ENCODE peak calls at places on chromosomes 11 and 22, in nine cellular contexts. One of them, this sample, is unnamed.
A peak's percentile ranks its signal among the peaks of the same experiment; 100 is the strongest.

GRCh38 chr11:76736773-76737495 is 46.2 kb upstream of the TSKU start:
- DNase-seq in HCT116: no peak
- DNase-seq in GM23248: no peak
- DNase-seq in GM23338: no peak
- DNase-seq in neural progenitor cell: no peak
- DNase-seq in MM.1S: no peak
- DNase-seq in PC-3: no peak
- DNase-seq in SK-N-SH: no peak
- DNase-seq in OCI-LY7: no peak
- DNase-seq in this sample: no peak

GRCh38 chr22:35480143-35480542 is 60.5 kb upstream of the RASD2 start:
- DNase-seq in HCT116: no peak
- DNase-seq in GM23248: peak; percentile 71
- DNase-seq in GM23338: no peak
- DNase-seq in neural progenitor cell: no peak
- DNase-seq in MM.1S: no peak
- DNase-seq in PC-3: peak; percentile 9
- DNase-seq in SK-N-SH: no peak
- DNase-seq in OCI-LY7: no peak
- DNase-seq in this sample: no peak

GRCh38 chr11:77882396-77882795 is 61.5 kb downstream of the AAMDC start:
- DNase-seq in HCT116: no peak
- DNase-seq in GM23248: no peak
- DNase-seq in GM23338: no peak
- DNase-seq in neural progenitor cell: no peak
- DNase-seq in MM.1S: no peak
- DNase-seq in PC-3: no peak
- DNase-seq in SK-N-SH: no peak
- DNase-seq in OCI-LY7: no peak
- DNase-seq in this sample: no peak

GRCh38 chr11:68828957-68829356 is 12.8 kb downstream of the CPT1A start:
- DNase-seq in HCT116: no peak
- DNase-seq in GM23248: no peak
- DNase-seq in GM23338: no peak
- DNase-seq in neural progenitor cell: no peak
- DNase-seq in MM.1S: no peak
- DNase-seq in PC-3: no peak
- DNase-seq in SK-N-SH: no peak
- DNase-seq in OCI-LY7: no peak
- DNase-seq in this sample: no peak

GRCh38 chr11:59756845-59757244 is 1.7 kb downstream of the STX3 start:
- DNase-seq in HCT116: peak; percentile 26
- DNase-seq in GM23248: peak; percentile 62
- DNase-seq in GM23338: peak; percentile 16
- DNase-seq in neural progenitor cell: no peak
- DNase-seq in MM.1S: peak; percentile 53
- DNase-seq in PC-3: peak; percentile 93
- DNase-seq in SK-N-SH: no peak
- DNase-seq in OCI-LY7: no peak
- DNase-seq in this sample: peak; percentile 84

GRCh38 chr11:69230856-69231425 is 63.0 kb upstream of the MYEOV start:
- DNase-seq in HCT116: no peak
- DNase-seq in GM23248: no peak
- DNase-seq in GM23338: no peak
- DNase-seq in neural progenitor cell: no peak
- DNase-seq in MM.1S: no peak
- DNase-seq in PC-3: no peak
- DNase-seq in SK-N-SH: no peak
- DNase-seq in OCI-LY7: no peak
- DNase-seq in this sample: no peak

GRCh38 chr11:66912361-66912760 is 45.8 kb downstream of the PC start:
- DNase-seq in HCT116: no peak
- DNase-seq in GM23248: no peak
- DNase-seq in GM23338: peak; percentile 53
- DNase-seq in neural progenitor cell: no peak
- DNase-seq in MM.1S: no peak
- DNase-seq in PC-3: no peak
- DNase-seq in SK-N-SH: no peak
- DNase-seq in OCI-LY7: no peak
- DNase-seq in this sample: no peak

GRCh38 chr22:48919851-48920589 is 907.7 kb downstream of the BRD1 start:
- DNase-seq in HCT116: no peak
- DNase-seq in GM23248: no peak
- DNase-seq in GM23338: no peak
- DNase-seq in neural progenitor cell: no peak
- DNase-seq in MM.1S: no peak
- DNase-seq in PC-3: no peak
- DNase-seq in SK-N-SH: no peak
- DNase-seq in OCI-LY7: no peak
- DNase-seq in this sample: no peak

GRCh38 chr22:38271927-38272372 is 860 bp downstream of the TMEM184B start:
- DNase-seq in HCT116: no peak
- DNase-seq in GM23248: peak; percentile 41
- DNase-seq in GM23338: peak; percentile 75
- DNase-seq in neural progenitor cell: peak; percentile 39
- DNase-seq in MM.1S: peak; percentile 56
- DNase-seq in PC-3: peak; percentile 29
- DNase-seq in SK-N-SH: no peak
- DNase-seq in OCI-LY7: no peak
- DNase-seq in this sample: no peak

GRCh38 chr11:118625976-118626375 is 18.6 kb downstream of the PHLDB1 start:
- DNase-seq in HCT116: no peak
- DNase-seq in GM23248: no peak
- DNase-seq in GM23338: peak; percentile 55
- DNase-seq in neural progenitor cell: peak; percentile 18
- DNase-seq in MM.1S: no peak
- DNase-seq in PC-3: no peak
- DNase-seq in SK-N-SH: peak; percentile 83
- DNase-seq in OCI-LY7: no peak
- DNase-seq in this sample: no peak

DNA sequence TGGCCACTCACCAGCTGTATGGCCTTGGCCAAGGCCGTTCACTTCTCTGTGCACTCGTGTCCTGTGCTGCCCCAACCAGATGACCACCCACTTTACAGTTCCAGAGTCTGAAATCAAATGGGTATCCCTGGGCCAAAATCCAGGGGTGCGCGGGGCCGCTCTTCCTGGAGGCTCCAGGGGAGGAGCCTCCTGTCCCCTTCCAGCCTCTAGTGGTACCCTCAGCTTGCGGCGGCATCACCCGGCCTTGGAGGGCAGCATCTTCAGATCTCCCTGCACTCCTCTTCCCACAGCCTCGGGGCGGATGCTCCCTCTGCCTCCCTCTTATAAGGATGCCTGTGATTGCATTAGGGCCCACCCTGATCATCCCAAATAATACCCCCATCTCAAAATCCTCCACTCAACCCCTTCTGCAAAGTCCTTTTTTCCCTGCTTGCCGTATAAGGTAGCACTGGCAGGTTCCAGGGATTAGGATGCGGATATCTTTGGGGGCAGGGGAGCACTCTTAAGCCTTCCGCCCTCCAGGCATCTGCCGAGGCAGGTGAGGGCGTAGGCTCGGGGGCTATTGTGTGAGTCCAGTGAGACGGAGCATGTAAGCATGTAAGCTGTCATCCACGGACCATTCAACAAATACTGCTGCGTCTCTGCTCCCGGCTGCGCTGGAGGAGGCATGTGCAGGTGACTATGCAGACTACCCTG is 24.4 kb upstream of the SHISAL1 start:
- DNase-seq in HCT116: no peak
- DNase-seq in GM23248: no peak
- DNase-seq in GM23338: peak; percentile 38
- DNase-seq in neural progenitor cell: peak; percentile 45
- DNase-seq in MM.1S: no peak
- DNase-seq in PC-3: no peak
- DNase-seq in SK-N-SH: no peak
- DNase-seq in OCI-LY7: no peak
- DNase-seq in this sample: no peak
- TF ChIP-seq EZH2phosphoT487 in HCT116: no peak
- TF ChIP-seq EZH2phosphoT487 in GM23248: no peak
- TF ChIP-seq EZH2phosphoT487 in GM23338: no peak
- TF ChIP-seq EZH2phosphoT487 in neural progenitor cell: no peak
- TF ChIP-seq EZH2phosphoT487 in MM.1S: no peak
- TF ChIP-seq EZH2phosphoT487 in PC-3: no peak
- TF ChIP-seq EZH2phosphoT487 in SK-N-SH: no peak
- TF ChIP-seq EZH2phosphoT487 in OCI-LY7: no peak
- TF ChIP-seq EZH2phosphoT487 in this sample: no peak

GRCh38 chr11:36033936-36034335 is 90.1 kb downstream of the LDLRAD3 start:
- DNase-seq in HCT116: no peak
- DNase-seq in GM23248: no peak
- DNase-seq in GM23338: no peak
- DNase-seq in neural progenitor cell: no peak
- DNase-seq in MM.1S: no peak
- DNase-seq in PC-3: no peak
- DNase-seq in SK-N-SH: no peak
- DNase-seq in OCI-LY7: no peak
- DNase-seq in this sample: no peak
- TF ChIP-seq EZH2phosphoT487 in HCT116: no peak
- TF ChIP-seq EZH2phosphoT487 in GM23248: no peak
- TF ChIP-seq EZH2phosphoT487 in GM23338: no peak
- TF ChIP-seq EZH2phosphoT487 in neural progenitor cell: no peak
- TF ChIP-seq EZH2phosphoT487 in MM.1S: no peak
- TF ChIP-seq EZH2phosphoT487 in PC-3: no peak
- TF ChIP-seq EZH2phosphoT487 in SK-N-SH: no peak
- TF ChIP-seq EZH2phosphoT487 in OCI-LY7: no peak
- TF ChIP-seq EZH2phosphoT487 in this sample: no peak

GRCh38 chr11:45933846-45934579 is 11.6 kb downstream of the LARGE2 start:
- DNase-seq in HCT116: no peak
- DNase-seq in GM23248: no peak
- DNase-seq in GM23338: no peak
- DNase-seq in neural progenitor cell: no peak
- DNase-seq in MM.1S: no peak
- DNase-seq in PC-3: no peak
- DNase-seq in SK-N-SH: no peak
- DNase-seq in OCI-LY7: no peak
- DNase-seq in this sample: no peak
- TF ChIP-seq EZH2phosphoT487 in HCT116: no peak
- TF ChIP-seq EZH2phosphoT487 in GM23248: no peak
- TF ChIP-seq EZH2phosphoT487 in GM23338: no peak
- TF ChIP-seq EZH2phosphoT487 in neural progenitor cell: no peak
- TF ChIP-seq EZH2phosphoT487 in MM.1S: no peak
- TF ChIP-seq EZH2phosphoT487 in PC-3: no peak
- TF ChIP-seq EZH2phosphoT487 in SK-N-SH: no peak
- TF ChIP-seq EZH2phosphoT487 in OCI-LY7: no peak
- TF ChIP-seq EZH2phosphoT487 in this sample: no peak

DNA sequence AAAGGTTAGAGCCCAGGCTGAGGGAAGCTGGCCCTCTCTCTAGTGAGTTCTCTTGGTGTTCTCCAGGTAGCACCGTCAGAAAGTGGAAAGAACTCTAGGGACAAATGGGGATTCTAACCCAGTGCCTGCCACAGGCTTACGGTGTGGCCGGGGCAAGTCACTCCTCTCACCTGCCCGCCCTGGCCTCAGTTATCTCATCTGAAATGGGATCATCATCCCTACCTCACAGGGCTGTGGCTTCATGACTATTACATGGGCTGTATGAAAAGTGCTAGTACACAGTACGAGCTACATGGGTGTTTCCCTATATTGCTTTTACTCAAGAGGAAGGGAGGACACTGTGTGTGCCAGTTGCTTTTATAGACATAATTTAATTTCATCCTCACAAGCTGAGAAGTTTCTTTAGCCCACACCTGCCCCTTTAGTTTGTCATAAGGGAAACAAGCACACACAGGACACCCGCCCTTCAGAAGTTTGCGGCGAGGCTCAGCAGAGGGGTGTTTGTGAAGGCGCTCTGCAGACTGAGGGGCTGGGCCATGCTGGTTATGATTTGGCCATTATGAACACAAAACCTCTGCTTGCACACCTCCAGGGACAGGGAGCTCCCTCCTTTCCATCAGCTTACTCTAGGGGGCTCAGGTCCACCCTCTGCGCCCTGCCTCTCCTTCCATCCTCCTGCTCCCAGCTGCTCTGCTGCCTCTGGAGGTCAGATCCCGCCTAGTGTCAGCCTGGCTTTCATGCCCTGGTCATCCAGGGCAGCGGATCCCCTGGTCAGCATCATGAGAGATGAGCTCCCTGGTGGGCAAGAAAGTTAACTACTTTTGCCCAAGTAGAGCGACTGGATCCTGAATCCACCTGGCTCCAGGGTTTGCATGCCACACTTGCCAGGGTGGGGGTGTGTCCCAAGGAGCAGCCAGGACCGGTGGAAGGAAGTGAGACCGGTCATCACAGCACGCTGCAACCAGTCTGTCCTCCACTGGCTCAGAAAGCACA is 1.2 kb downstream of the KLHL35 start:
- DNase-seq in HCT116: no peak
- DNase-seq in GM23248: peak; percentile 16
- DNase-seq in GM23338: peak; percentile 55
- DNase-seq in neural progenitor cell: peak; percentile 43
- DNase-seq in MM.1S: no peak
- DNase-seq in PC-3: no peak
- DNase-seq in SK-N-SH: peak; percentile 55
- DNase-seq in OCI-LY7: no peak
- DNase-seq in this sample: no peak
- TF ChIP-seq EZH2phosphoT487 in HCT116: no peak
- TF ChIP-seq EZH2phosphoT487 in GM23248: no peak
- TF ChIP-seq EZH2phosphoT487 in GM23338: no peak
- TF ChIP-seq EZH2phosphoT487 in neural progenitor cell: no peak
- TF ChIP-seq EZH2phosphoT487 in MM.1S: no peak
- TF ChIP-seq EZH2phosphoT487 in PC-3: no peak
- TF ChIP-seq EZH2phosphoT487 in SK-N-SH: no peak
- TF ChIP-seq EZH2phosphoT487 in OCI-LY7: no peak
- TF ChIP-seq EZH2phosphoT487 in this sample: no peak

DNA sequence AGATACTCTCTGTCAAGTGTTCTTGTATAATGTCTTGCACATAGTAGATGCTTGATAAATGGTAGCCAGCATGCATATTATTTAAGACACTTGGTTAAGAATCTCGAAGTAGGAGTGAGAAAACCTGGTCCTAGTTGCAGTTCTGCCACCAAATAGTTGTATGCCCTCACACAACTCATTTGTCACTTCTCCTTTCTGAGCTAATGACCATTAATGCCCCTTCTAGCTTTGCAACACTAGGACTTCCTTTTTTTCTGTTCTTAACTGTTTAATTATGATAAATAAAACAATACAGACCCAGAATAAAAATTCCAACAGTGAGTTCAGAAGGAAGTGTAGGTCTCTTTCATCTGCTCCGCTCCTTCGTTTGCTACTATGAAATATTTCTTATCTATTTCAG is 453.6 kb downstream of the TMEM135 start:
- DNase-seq in HCT116: no peak
- DNase-seq in GM23248: no peak
- DNase-seq in GM23338: no peak
- DNase-seq in neural progenitor cell: no peak
- DNase-seq in MM.1S: no peak
- DNase-seq in PC-3: no peak
- DNase-seq in SK-N-SH: no peak
- DNase-seq in OCI-LY7: no peak
- DNase-seq in this sample: no peak
- TF ChIP-seq EZH2phosphoT487 in HCT116: no peak
- TF ChIP-seq EZH2phosphoT487 in GM23248: no peak
- TF ChIP-seq EZH2phosphoT487 in GM23338: no peak
- TF ChIP-seq EZH2phosphoT487 in neural progenitor cell: no peak
- TF ChIP-seq EZH2phosphoT487 in MM.1S: no peak
- TF ChIP-seq EZH2phosphoT487 in PC-3: no peak
- TF ChIP-seq EZH2phosphoT487 in SK-N-SH: no peak
- TF ChIP-seq EZH2phosphoT487 in OCI-LY7: no peak
- TF ChIP-seq EZH2phosphoT487 in this sample: no peak

DNA sequence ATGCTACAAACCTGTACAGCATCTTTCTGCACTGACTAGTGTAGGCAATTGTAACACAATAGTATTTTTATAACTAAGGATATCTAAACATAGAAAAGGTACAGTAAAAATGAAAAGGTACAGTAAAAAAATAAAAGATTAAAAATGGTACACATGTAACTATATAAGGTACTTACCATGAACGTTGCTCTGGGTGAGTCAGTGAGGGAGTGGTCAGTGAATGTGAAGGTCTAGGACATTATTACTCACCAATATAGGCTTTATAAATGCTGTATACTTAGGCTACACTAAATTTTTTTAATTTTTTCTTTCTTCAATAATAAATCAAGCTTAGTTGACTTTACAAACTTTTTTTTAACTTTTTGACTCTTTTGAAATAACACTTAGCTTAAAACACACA is 59.9 kb downstream of the EIF3M start:
- DNase-seq in HCT116: no peak
- DNase-seq in GM23248: peak; percentile 46
- DNase-seq in GM23338: no peak
- DNase-seq in neural progenitor cell: no peak
- DNase-seq in MM.1S: no peak
- DNase-seq in PC-3: peak; percentile 79
- DNase-seq in SK-N-SH: no peak
- DNase-seq in OCI-LY7: no peak
- DNase-seq in this sample: no peak
- TF ChIP-seq EZH2phosphoT487 in HCT116: no peak
- TF ChIP-seq EZH2phosphoT487 in GM23248: no peak
- TF ChIP-seq EZH2phosphoT487 in GM23338: no peak
- TF ChIP-seq EZH2phosphoT487 in neural progenitor cell: no peak
- TF ChIP-seq EZH2phosphoT487 in MM.1S: no peak
- TF ChIP-seq EZH2phosphoT487 in PC-3: no peak
- TF ChIP-seq EZH2phosphoT487 in SK-N-SH: no peak
- TF ChIP-seq EZH2phosphoT487 in OCI-LY7: no peak
- TF ChIP-seq EZH2phosphoT487 in this sample: no peak

This sample was measured in hepatocyte.